ENCODE peak calls at places on chromosomes 2 and 18, in nine cellular contexts. E, L, I, T, H, C, Y, M and U are unnamed samples.
A peak's percentile ranks its signal among the peaks of the same experiment; 100 is the strongest.

GRCh38 chr2:44836174-44836573 is 105.3 kb upstream of the SIX3 start:
- DNase-seq in E (peak; percentile 68), L (no peak), I (no peak), T (no peak), H (peak; percentile 85), C (peak; percentile 43), Y (no peak), M (no peak), U (no peak)

GRCh38 chr2:5618271-5618670 is 73.9 kb upstream of the SOX11 start:
- DNase-seq in E (no peak), L (no peak), I (no peak), T (no peak), H (no peak), C (no peak), Y (no peak), M (peak; percentile 5), U (peak; percentile 63)

GRCh38 chr18:36519358-36519757 is 221.8 kb downstream of the FHOD3 start:
- DNase-seq in E (no peak), L (no peak), I (no peak), T (no peak), H (no peak), C (no peak), Y (no peak), M (no peak), U (peak; percentile 76)

GRCh38 chr2:230441188-230441897 is 25.3 kb downstream of the SP100 start:
- DNase-seq in E (peak; percentile 26), L (peak; percentile 29), I (peak; percentile 50), T (no peak), H (peak; percentile 89), C (peak; percentile 61), Y (no peak), M (no peak), U (peak; percentile 28)

GRCh38 chr2:113192459-113193100 is 18.8 kb downstream of the PSD4 start:
- DNase-seq in E (no peak), L (no peak), I (no peak), T (no peak), H (no peak), C (no peak), Y (no peak), M (peak; percentile 81), U (no peak)

GRCh38 chr18:3584897-3585460 is 135.0 kb downstream of the TGIF1 start:
- DNase-seq in E (no peak), L (no peak), I (no peak), T (peak; percentile 43), H (no peak), C (no peak), Y (no peak), M (no peak), U (no peak)

GRCh38 chr2:58634653-58635347 is 393.7 kb upstream of the FANCL start:
- DNase-seq in E (no peak), L (no peak), I (no peak), T (peak; percentile 69), H (no peak), C (no peak), Y (no peak), M (peak; percentile 60), U (peak; percentile 34)

GRCh38 chr2:197182668-197183067 is 127.9 kb downstream of the ANKRD44 start:
- DNase-seq in E (no peak), L (no peak), I (no peak), T (no peak), H (no peak), C (no peak), Y (no peak), M (no peak), U (no peak)

GRCh38 chr2:28049416-28049815 is 158.9 kb downstream of the BABAM2 start:
- DNase-seq in E (no peak), L (no peak), I (no peak), T (peak; percentile 25), H (no peak), C (no peak), Y (no peak), M (no peak), U (peak; percentile 16)

GRCh38 chr2:151729416-151729811 is 4.9 kb downstream of the NEB start:
- DNase-seq in E (no peak), L (no peak), I (no peak), T (no peak), H (no peak), C (no peak), Y (no peak), M (no peak), U (no peak)

GRCh38 chr2:177645241-177645640 is 252.7 kb downstream of the AGPS start:
- DNase-seq in E (no peak), L (no peak), I (no peak), T (no peak), H (no peak), C (no peak), Y (no peak), M (no peak), U (no peak)

GRCh38 chr18:9095297-9096012 is 7.0 kb upstream of the NDUFV2 start:
- DNase-seq in E (peak; percentile 55), L (no peak), I (peak; percentile 35), T (no peak), H (peak; percentile 93), C (peak; percentile 63), Y (no peak), M (no peak), U (no peak)

GRCh38 chr2:63050916-63051794 is 525 bp downstream of the OTX1 start:
- DNase-seq in E (no peak), L (no peak), I (no peak), T (peak; percentile 12), H (no peak), C (peak; percentile 8), Y (no peak), M (peak; percentile 67), U (peak; percentile 53)

GRCh38 chr2:100352511-100352910 is 30.2 kb upstream of the LONRF2 start:
- DNase-seq in E (no peak), L (no peak), I (no peak), T (no peak), H (no peak), C (no peak), Y (no peak), M (no peak), U (no peak)

GRCh38 chr18:14945984-14946383 is 198.0 kb downstream of the ANKRD30B start:
- DNase-seq in E (no peak), L (no peak), I (no peak), T (no peak), H (no peak), C (no peak), Y (no peak), M (no peak), U (no peak)

GRCh38 chr2:105907159-105907558 is 162.4 kb downstream of the NCK2 start:
- DNase-seq in E (no peak), L (no peak), I (no peak), T (no peak), H (no peak), C (no peak), Y (no peak), M (no peak), U (no peak)

GRCh38 chr18:78685980-78686530 is 293.6 kb upstream of the SALL3 start:
- DNase-seq in E (no peak), L (no peak), I (no peak), T (no peak), H (no peak), C (no peak), Y (no peak), M (no peak), U (no peak)

GRCh38 chr2:183935005-183935404 is 663.3 kb upstream of the ZNF804A start:
- DNase-seq in E (no peak), L (no peak), I (no peak), T (no peak), H (no peak), C (no peak), Y (no peak), M (no peak), U (no peak)

GRCh38 chr2:179596018-179596417 is 265.4 kb downstream of the ZNF385B start:
- DNase-seq in E (no peak), L (no peak), I (no peak), T (peak; percentile 86), H (no peak), C (no peak), Y (no peak), M (no peak), U (peak; percentile 25)

GRCh38 chr18:23053756-23054457 is 81.4 kb upstream of the CABLES1 start:
- DNase-seq in E (no peak), L (no peak), I (no peak), T (peak; percentile 49), H (no peak), C (no peak), Y (peak; percentile 16), M (peak; percentile 93), U (peak; percentile 86)

GRCh38 chr2:123245156-123245555 is 779.9 kb upstream of the CNTNAP5 start:
- DNase-seq in E (no peak), L (no peak), I (no peak), T (no peak), H (no peak), C (no peak), Y (no peak), M (no peak), U (no peak)

GRCh38 chr18:32057624-32058165 is 34.0 kb upstream of the RNF138 start:
- DNase-seq in E (no peak), L (no peak), I (no peak), T (no peak), H (no peak), C (no peak), Y (no peak), M (peak; percentile 25), U (no peak)

GRCh38 chr2:135791418-135792190 is 45.4 kb downstream of the LCT start:
- DNase-seq in E (no peak), L (no peak), I (no peak), T (peak; percentile 22), H (no peak), C (no peak), Y (no peak), M (no peak), U (peak; percentile 65)

GRCh38 chr2:10326707-10327594 is 24.2 kb downstream of the HPCAL1 start:
- DNase-seq in E (no peak), L (no peak), I (no peak), T (no peak), H (no peak), C (no peak), Y (no peak), M (no peak), U (no peak)

GRCh38 chr2:222532315-222532714 is 108.0 kb downstream of the SGPP2 start:
- DNase-seq in E (no peak), L (no peak), I (no peak), T (peak; percentile 35), H (no peak), C (no peak), Y (no peak), M (no peak), U (no peak)

GRCh38 chr18:38174594-38174993 is 609.0 kb upstream of the CELF4 start:
- DNase-seq in E (no peak), L (no peak), I (no peak), T (no peak), H (no peak), C (no peak), Y (no peak), M (no peak), U (no peak)